ENCODE peak calls at places on chromosomes 16 and 17, in four cellular contexts. One of them, this sample, is unnamed.

GRCh38 chr17:29210879-29211278 is 30.7 kb upstream of the MYO18A start:
- DNase-seq in T-helper 2 cell: no peak
- DNase-seq in testis: no peak
- DNase-seq in activated T-helper 1 cell treated with anti-CD3 and anti-CD28 coated beads, Interleukin-12 subunit alpha, Interleukin-12 subunit beta, Interleukin-2, Interleukin-4 antibody, amounts not matched to agents 30 ng/mL and 10 ng/mL and 1 ng/mL, durations not matched to agents 14 hours and 24 hours and 36 hours: no peak
- DNase-seq in this sample: no peak

GRCh38 chr17:79937435-79937870 is 98.2 kb upstream of the CBX4 start:
- DNase-seq in T-helper 2 cell: no peak
- DNase-seq in testis: no peak
- DNase-seq in activated T-helper 1 cell treated with anti-CD3 and anti-CD28 coated beads, Interleukin-12 subunit alpha, Interleukin-12 subunit beta, Interleukin-2, Interleukin-4 antibody, amounts not matched to agents 30 ng/mL and 10 ng/mL and 1 ng/mL, durations not matched to agents 14 hours and 24 hours and 36 hours: no peak
- DNase-seq in this sample: no peak

GRCh38 chr17:66469890-66470289 is 167.5 kb downstream of the PRKCA start:
- DNase-seq in T-helper 2 cell: no peak
- DNase-seq in testis: no peak
- DNase-seq in activated T-helper 1 cell treated with anti-CD3 and anti-CD28 coated beads, Interleukin-12 subunit alpha, Interleukin-12 subunit beta, Interleukin-2, Interleukin-4 antibody, amounts not matched to agents 30 ng/mL and 10 ng/mL and 1 ng/mL, durations not matched to agents 14 hours and 24 hours and 36 hours: no peak
- DNase-seq in this sample: no peak

GRCh38 chr17:1170739-1171138 is 9.0 kb downstream of the ABR start:
- DNase-seq in T-helper 2 cell: no peak
- DNase-seq in testis: no peak
- DNase-seq in activated T-helper 1 cell treated with anti-CD3 and anti-CD28 coated beads, Interleukin-12 subunit alpha, Interleukin-12 subunit beta, Interleukin-2, Interleukin-4 antibody, amounts not matched to agents 30 ng/mL and 10 ng/mL and 1 ng/mL, durations not matched to agents 14 hours and 24 hours and 36 hours: no peak
- DNase-seq in this sample: no peak

GRCh38 chr17:27649929-27650328 is 18.9 kb downstream of the LGALS9 start:
- DNase-seq in T-helper 2 cell: no peak
- DNase-seq in testis: peak; percentile 20
- DNase-seq in activated T-helper 1 cell treated with anti-CD3 and anti-CD28 coated beads, Interleukin-12 subunit alpha, Interleukin-12 subunit beta, Interleukin-2, Interleukin-4 antibody, amounts not matched to agents 30 ng/mL and 10 ng/mL and 1 ng/mL, durations not matched to agents 14 hours and 24 hours and 36 hours: no peak
- DNase-seq in this sample: no peak

GRCh38 chr17:80803451-80804428 is 187.9 kb upstream of the CHMP6 start:
- DNase-seq in T-helper 2 cell: no peak
- DNase-seq in testis: no peak
- DNase-seq in activated T-helper 1 cell treated with anti-CD3 and anti-CD28 coated beads, Interleukin-12 subunit alpha, Interleukin-12 subunit beta, Interleukin-2, Interleukin-4 antibody, amounts not matched to agents 30 ng/mL and 10 ng/mL and 1 ng/mL, durations not matched to agents 14 hours and 24 hours and 36 hours: no peak
- DNase-seq in this sample: no peak

GRCh38 chr17:76090517-76091135 is 11.6 kb downstream of the ZACN start:
- DNase-seq in T-helper 2 cell: no peak
- DNase-seq in testis: no peak
- DNase-seq in activated T-helper 1 cell treated with anti-CD3 and anti-CD28 coated beads, Interleukin-12 subunit alpha, Interleukin-12 subunit beta, Interleukin-2, Interleukin-4 antibody, amounts not matched to agents 30 ng/mL and 10 ng/mL and 1 ng/mL, durations not matched to agents 14 hours and 24 hours and 36 hours: no peak
- DNase-seq in this sample: no peak

GRCh38 chr17:8159032-8159400 is 3.7 kb downstream of the VAMP2 start:
- DNase-seq in T-helper 2 cell: no peak
- DNase-seq in testis: no peak
- DNase-seq in activated T-helper 1 cell treated with anti-CD3 and anti-CD28 coated beads, Interleukin-12 subunit alpha, Interleukin-12 subunit beta, Interleukin-2, Interleukin-4 antibody, amounts not matched to agents 30 ng/mL and 10 ng/mL and 1 ng/mL, durations not matched to agents 14 hours and 24 hours and 36 hours: no peak
- DNase-seq in this sample: no peak

GRCh38 chr17:74431568-74432483 is at the start of gene GPRC5C:
- DNase-seq in T-helper 2 cell: no peak
- DNase-seq in testis: peak; percentile 86
- DNase-seq in activated T-helper 1 cell treated with anti-CD3 and anti-CD28 coated beads, Interleukin-12 subunit alpha, Interleukin-12 subunit beta, Interleukin-2, Interleukin-4 antibody, amounts not matched to agents 30 ng/mL and 10 ng/mL and 1 ng/mL, durations not matched to agents 14 hours and 24 hours and 36 hours: peak; percentile 35
- DNase-seq in this sample: peak; percentile 64

GRCh38 chr16:11087691-11088431 is 143.5 kb downstream of the CLEC16A start:
- DNase-seq in T-helper 2 cell: no peak
- DNase-seq in testis: no peak
- DNase-seq in activated T-helper 1 cell treated with anti-CD3 and anti-CD28 coated beads, Interleukin-12 subunit alpha, Interleukin-12 subunit beta, Interleukin-2, Interleukin-4 antibody, amounts not matched to agents 30 ng/mL and 10 ng/mL and 1 ng/mL, durations not matched to agents 14 hours and 24 hours and 36 hours: no peak
- DNase-seq in this sample: no peak

GRCh38 chr16:69417537-69418199 is 6.8 kb upstream of the CYB5B start:
- DNase-seq in T-helper 2 cell: no peak
- DNase-seq in testis: no peak
- DNase-seq in activated T-helper 1 cell treated with anti-CD3 and anti-CD28 coated beads, Interleukin-12 subunit alpha, Interleukin-12 subunit beta, Interleukin-2, Interleukin-4 antibody, amounts not matched to agents 30 ng/mL and 10 ng/mL and 1 ng/mL, durations not matched to agents 14 hours and 24 hours and 36 hours: no peak
- DNase-seq in this sample: no peak

GRCh38 chr17:8789743-8790142 is 9.4 kb downstream of the MFSD6L start:
- DNase-seq in T-helper 2 cell: no peak
- DNase-seq in testis: no peak
- DNase-seq in activated T-helper 1 cell treated with anti-CD3 and anti-CD28 coated beads, Interleukin-12 subunit alpha, Interleukin-12 subunit beta, Interleukin-2, Interleukin-4 antibody, amounts not matched to agents 30 ng/mL and 10 ng/mL and 1 ng/mL, durations not matched to agents 14 hours and 24 hours and 36 hours: no peak
- DNase-seq in this sample: no peak

GRCh38 chr17:29179232-29180036 is 764 bp downstream of the MYO18A start:
- DNase-seq in T-helper 2 cell: no peak
- DNase-seq in testis: peak; percentile 56
- DNase-seq in activated T-helper 1 cell treated with anti-CD3 and anti-CD28 coated beads, Interleukin-12 subunit alpha, Interleukin-12 subunit beta, Interleukin-2, Interleukin-4 antibody, amounts not matched to agents 30 ng/mL and 10 ng/mL and 1 ng/mL, durations not matched to agents 14 hours and 24 hours and 36 hours: no peak
- DNase-seq in this sample: no peak

GRCh38 chr16:10561425-10561824 is 19.0 kb downstream of the EMP2 start:
- DNase-seq in T-helper 2 cell: no peak
- DNase-seq in testis: no peak
- DNase-seq in activated T-helper 1 cell treated with anti-CD3 and anti-CD28 coated beads, Interleukin-12 subunit alpha, Interleukin-12 subunit beta, Interleukin-2, Interleukin-4 antibody, amounts not matched to agents 30 ng/mL and 10 ng/mL and 1 ng/mL, durations not matched to agents 14 hours and 24 hours and 36 hours: no peak
- DNase-seq in this sample: no peak

GRCh38 chr17:77325826-77326581 is 185.2 kb downstream of the SEC14L1 start:
- DNase-seq in T-helper 2 cell: no peak
- DNase-seq in testis: no peak
- DNase-seq in activated T-helper 1 cell treated with anti-CD3 and anti-CD28 coated beads, Interleukin-12 subunit alpha, Interleukin-12 subunit beta, Interleukin-2, Interleukin-4 antibody, amounts not matched to agents 30 ng/mL and 10 ng/mL and 1 ng/mL, durations not matched to agents 14 hours and 24 hours and 36 hours: no peak
- DNase-seq in this sample: no peak

This sample was measured in naive thymus-derived CD4-positive, alpha-beta T cell.